ENCODE peak calls at places on chromosomes 1 and 21, in eight cellular contexts. B is activated T-cell treated with anti-CD3 and anti-CD28 coated beads for 24 hours, C is T follicular helper cell, V is HuH-7, F is HEK293T, R is T-helper 9 cell, Q is ACHN, J is body of pancreas. E is an unnamed sample.

GRCh38 chr21:29613021-29613420 is 314.3 kb downstream of the BACH1 start:
- DNase-seq in B (no peak), C (no peak), V (no peak), F (no peak), R (no peak), Q (no peak), J (no peak), E (no peak)

GRCh38 chr1:54846716-54847284 is 40.2 kb downstream of the DHCR24 start:
- DNase-seq in B (no peak), C (no peak), V (no peak), F (no peak), R (no peak), Q (no peak), J (no peak), E (no peak)

GRCh38 chr21:37153193-37153934 is 80.3 kb downstream of the TTC3 start:
- DNase-seq in B (no peak), C (no peak), V (no peak), F (no peak), R (no peak), Q (no peak), J (peak), E (no peak)

GRCh38 chr1:243942196-243943150 is 92.4 kb upstream of the AKT3 start:
- DNase-seq in B (no peak), C (no peak), V (no peak), F (no peak), R (no peak), Q (no peak), J (no peak), E (no peak)

GRCh38 chr21:17371470-17371869 is 141.4 kb upstream of the CXADR start:
- DNase-seq in B (no peak), C (no peak), V (no peak), F (no peak), R (no peak), Q (no peak), J (no peak), E (no peak)

GRCh38 chr1:185156321-185156853 is 366 bp downstream of the TRMT1L start:
- DNase-seq in B (no peak), C (no peak), V (peak), F (no peak), R (no peak), Q (no peak), J (no peak), E (no peak)

GRCh38 chr1:67748630-67749029 is 63.6 kb downstream of the GADD45A start:
- DNase-seq in B (no peak), C (no peak), V (peak), F (no peak), R (no peak), Q (peak), J (peak), E (no peak)

GRCh38 chr1:62722796-62723195 is 34.6 kb upstream of the DOCK7 start:
- DNase-seq in B (no peak), C (no peak), V (no peak), F (no peak), R (no peak), Q (no peak), J (no peak), E (no peak)

GRCh38 chr1:32754282-32755097 is 51.9 kb upstream of the SYNC start:
- DNase-seq in B (peak), C (peak), V (no peak), F (peak), R (peak), Q (peak), J (peak), E (peak)

GRCh38 chr1:99180343-99180808 is 83.9 kb upstream of the PLPPR4 start:
- DNase-seq in B (peak), C (peak), V (peak), F (peak), R (peak), Q (peak), J (peak), E (peak)

GRCh38 chr1:43423672-43424550 is 29.8 kb downstream of the HYI start:
- DNase-seq in B (no peak), C (no peak), V (no peak), F (no peak), R (no peak), Q (no peak), J (no peak), E (no peak)

GRCh38 chr1:151756291-151756690 is 7.0 kb downstream of the MRPL9 start:
- DNase-seq in B (no peak), C (no peak), V (no peak), F (no peak), R (no peak), Q (peak), J (no peak), E (no peak)

E was measured in effector CD4-positive, alpha-beta T cell.